ENCODE peak calls at places on chromosomes 4 and X, in seven cellular contexts. M is globus pallidus, Q is posterior cingulate gyrus, K is adipocyte, D is left cardiac atrium, N is GDM1, S is lower leg skin. I is an unnamed sample.

GRCh38 chr4:185793716-185794115 is 18.3 kb downstream of the SORBS2 start:
- DNase-seq in M (no peak), Q (no peak), K (no peak), D (no peak), N (no peak), S (no peak), I (no peak)

GRCh38 chr4:2251795-2252529 is 9.9 kb downstream of the MXD4 start:
- DNase-seq in M (no peak), Q (no peak), K (no peak), D (peak; percentile 18), N (no peak), S (peak; percentile 64), I (no peak)

GRCh38 chr4:134848681-134849080 is 647.1 kb upstream of the PABPC4L start:
- DNase-seq in M (no peak), Q (no peak), K (no peak), D (no peak), N (no peak), S (no peak), I (no peak)

GRCh38 chrX:153600032-153600373 is 1.1 kb upstream of the CCNQ start:
- DNase-seq in M (no peak), Q (no peak), K (no peak), D (no peak), N (no peak), S (no peak), I (no peak)

GRCh38 chr4:110904435-110905050 is 281.7 kb upstream of the PITX2 start:
- DNase-seq in M (no peak), Q (no peak), K (peak; percentile 56), D (no peak), N (no peak), S (no peak), I (no peak)

GRCh38 chr4:85722806-85723205 is 247.9 kb downstream of the ARHGAP24 start:
- DNase-seq in M (no peak), Q (no peak), K (peak; percentile 44), D (no peak), N (no peak), S (no peak), I (no peak)

GRCh38 chr4:108396900-108397299 is 223.5 kb upstream of the RPL34 start:
- DNase-seq in M (no peak), Q (no peak), K (no peak), D (no peak), N (no peak), S (no peak), I (no peak)

GRCh38 chr4:32161382-32161781 is 1441.2 kb downstream of the PCDH7 start:
- DNase-seq in M (no peak), Q (no peak), K (peak; percentile 76), D (no peak), N (no peak), S (no peak), I (peak; percentile 74)

GRCh38 chr4:7470522-7471128 is 35.9 kb upstream of the PSAPL1 start:
- DNase-seq in M (no peak), Q (no peak), K (no peak), D (no peak), N (no peak), S (no peak), I (no peak)

GRCh38 chr4:112327950-112328349 is 30.8 kb downstream of the ALPK1 start:
- DNase-seq in M (peak; percentile 66), Q (no peak), K (peak; percentile 81), D (no peak), N (peak; percentile 12), S (no peak), I (peak; percentile 20)

GRCh38 chr4:89111833-89112563 is 665 bp downstream of the TIGD2 start:
- DNase-seq in M (peak; percentile 29), Q (no peak), K (peak; percentile 94), D (no peak), N (no peak), S (no peak), I (peak; percentile 35)

GRCh38 chr4:76270776-76271175 is 19.3 kb downstream of the FAM47E start:
- DNase-seq in M (no peak), Q (no peak), K (no peak), D (no peak), N (no peak), S (no peak), I (no peak)

GRCh38 chrX:134868766-134869495 is 121.9 kb upstream of the SMIM10 start:
- DNase-seq in M (no peak), Q (no peak), K (peak; percentile 39), D (no peak), N (no peak), S (no peak), I (no peak)

GRCh38 chr4:6460876-6461275 is 11.5 kb downstream of the PPP2R2C start:
- DNase-seq in M (no peak), Q (no peak), K (no peak), D (no peak), N (no peak), S (peak; percentile 61), I (no peak)

GRCh38 chrX:48918644-48919340 is at the start of gene PIM2:
- DNase-seq in M (peak; percentile 71), Q (peak; percentile 86), K (peak; percentile 81), D (peak; percentile 89), N (peak; percentile 85), S (peak; percentile 97), I (peak; percentile 93)

GRCh38 chr4:187236491-187236890 is 512.8 kb upstream of the FAT1 start:
- DNase-seq in M (no peak), Q (no peak), K (peak; percentile 81), D (no peak), N (no peak), S (no peak), I (no peak)

GRCh38 chr4:7165874-7166201 is 26.5 kb upstream of the SORCS2 start:
- DNase-seq in M (no peak), Q (no peak), K (no peak), D (no peak), N (no peak), S (peak; percentile 74), I (no peak)

GRCh38 chrX:18490816-18491215 is 65.4 kb downstream of the CDKL5 start:
- DNase-seq in M (no peak), Q (no peak), K (no peak), D (no peak), N (no peak), S (no peak), I (no peak)

GRCh38 chr4:128823025-128823661 is 13.6 kb downstream of the JADE1 start:
- DNase-seq in M (no peak), Q (no peak), K (peak; percentile 85), D (no peak), N (no peak), S (no peak), I (no peak)

GRCh38 chr4:73620115-73620792 is at the start of gene RASSF6:
- DNase-seq in M (no peak), Q (no peak), K (no peak), D (no peak), N (no peak), S (no peak), I (peak; percentile 32)

GRCh38 chr4:170226288-170226687 is 136.5 kb upstream of the AADAT start:
- DNase-seq in M (no peak), Q (no peak), K (no peak), D (no peak), N (peak; percentile 24), S (no peak), I (no peak)

GRCh38 chr4:62119195-62119594 is 919.1 kb downstream of the ADGRL3 start:
- DNase-seq in M (no peak), Q (no peak), K (peak; percentile 57), D (no peak), N (no peak), S (no peak), I (no peak)

GRCh38 chrX:77628294-77629025 is 157.6 kb downstream of the ATRX start:
- DNase-seq in M (no peak), Q (no peak), K (peak; percentile 9), D (no peak), N (no peak), S (no peak), I (no peak)

GRCh38 chrX:133335027-133335426 is 80.3 kb downstream of the GPC4 start:
- DNase-seq in M (peak; percentile 35), Q (peak; percentile 7), K (peak; percentile 68), D (no peak), N (no peak), S (no peak), I (peak; percentile 0)

GRCh38 chr4:146095867-146096266 is 79.7 kb upstream of the LSM6 start:
- DNase-seq in M (no peak), Q (no peak), K (no peak), D (no peak), N (no peak), S (no peak), I (no peak)

GRCh38 chr4:145938618-145939177 is at the start of gene ZNF827:
- DNase-seq in M (peak; percentile 76), Q (peak; percentile 37), K (peak; percentile 78), D (peak; percentile 63), N (peak; percentile 81), S (peak; percentile 90), I (peak; percentile 45)

GRCh38 chr4:83771113-83771705 is 235.3 kb downstream of the GPAT3 start:
- DNase-seq in M (peak; percentile 29), Q (peak; percentile 11), K (peak; percentile 74), D (peak; percentile 30), N (no peak), S (no peak), I (no peak)

GRCh38 chrX:9912341-9912740 is 54.8 kb upstream of the CLDN34 start:
- DNase-seq in M (no peak), Q (peak; percentile 10), K (peak; percentile 10), D (no peak), N (no peak), S (no peak), I (no peak)

GRCh38 chr4:14857475-14857874 is 144.8 kb upstream of the CPEB2 start:
- DNase-seq in M (no peak), Q (no peak), K (no peak), D (peak; percentile 36), N (no peak), S (no peak), I (no peak)

GRCh38 chrX:74419861-74420193 is 1.5 kb upstream of the SLC16A2 start:
- DNase-seq in M (peak; percentile 10), Q (peak; percentile 7), K (no peak), D (peak; percentile 18), N (no peak), S (no peak), I (no peak)

GRCh38 chrX:68695206-68695845 is 47.9 kb downstream of the STARD8 start:
- DNase-seq in M (no peak), Q (no peak), K (no peak), D (no peak), N (no peak), S (no peak), I (no peak)

GRCh38 chr4:14178421-14178820 is 550.9 kb upstream of the BOD1L1 start:
- DNase-seq in M (no peak), Q (no peak), K (peak; percentile 17), D (no peak), N (peak; percentile 47), S (no peak), I (peak; percentile 2)